ENCODE peak calls at places on chromosome 18, in eight cellular contexts. L, S, B, O, G, F, H and R are unnamed samples.

GRCh38 chr18:2846638-2847340 is at the start of gene EMILIN2:
- DNase-seq in F (peak; percentile 60), G (no peak), B (peak; percentile 43), L (peak; percentile 70), H (peak; percentile 78), O (no peak), S (no peak), R (no peak)

GRCh38 chr18:36321636-36322407 is 24.3 kb downstream of the FHOD3 start:
- DNase-seq in B (peak; percentile 48), S (no peak), H (peak; percentile 29), F (no peak), O (no peak), L (no peak), G (no peak), R (no peak)

GRCh38 chr18:77101410-77102245 is 31.0 kb downstream of the MBP start:
- DNase-seq in B (peak; percentile 96), S (no peak), O (peak; percentile 19), G (no peak), H (peak; percentile 88), L (no peak), F (peak; percentile 64), R (no peak)

GRCh38 chr18:46536215-46536874 is 120.7 kb downstream of the LOXHD1 start:
- DNase-seq in S (no peak), L (peak; percentile 10), H (no peak), G (no peak), B (no peak), F (no peak), O (no peak), R (no peak)

GRCh38 chr18:14179306-14179705 is 47.1 kb upstream of the ZNF519 start:
- DNase-seq in F (no peak), S (no peak), G (no peak), B (no peak), L (no peak), H (no peak), O (no peak), R (no peak)

GRCh38 chr18:12014976-12015696 is 33.8 kb downstream of the IMPA2 start:
- DNase-seq in L (no peak), B (no peak), H (no peak), F (no peak), O (peak; percentile 36), S (no peak), G (no peak), R (no peak)

GRCh38 chr18:53991202-53991601 is 233.3 kb downstream of the MBD2 start:
- DNase-seq in H (no peak), L (no peak), B (peak; percentile 88), F (no peak), O (no peak), G (no peak), S (no peak), R (no peak)

GRCh38 chr18:79772865-79773696 is 24.7 kb upstream of the KCNG2 start:
- DNase-seq in O (no peak), H (no peak), F (peak; percentile 4), L (no peak), G (no peak), S (no peak), B (no peak), R (no peak)

GRCh38 chr18:63817441-63818051 is 42.3 kb downstream of the SERPINB7 start:
- DNase-seq in S (no peak), B (peak; percentile 41), G (no peak), H (no peak), O (no peak), F (no peak), L (no peak), R (no peak)

GRCh38 chr18:74841248-74841647 is 243.6 kb downstream of the ZNF407 start:
- DNase-seq in H (no peak), L (no peak), B (no peak), G (no peak), S (peak; percentile 57), F (no peak), O (no peak), R (no peak)

GRCh38 chr18:47901624-47902362 is 28.7 kb downstream of the SMAD2 start:
- DNase-seq in G (no peak), L (no peak), B (no peak), S (no peak), F (no peak), H (no peak), O (no peak), R (no peak)

GRCh38 chr18:50928551-50928950 is 39.3 kb upstream of the ELAC1 start:
- DNase-seq in H (no peak), S (no peak), O (no peak), G (no peak), L (no peak), F (no peak), B (peak; percentile 4), R (no peak)

GRCh38 chr18:49548266-49548665 is 13.6 kb upstream of the LIPG start:
- DNase-seq in F (no peak), L (no peak), G (no peak), H (no peak), S (no peak), O (no peak), B (no peak), R (no peak)

GRCh38 chr18:22141211-22141610 is 28.2 kb upstream of the GATA6 start:
- DNase-seq in F (no peak), S (no peak), H (no peak), O (no peak), B (no peak), G (no peak), L (no peak), R (no peak)

GRCh38 chr18:23725827-23726661 is 36.8 kb downstream of the LAMA3 start:
- DNase-seq in S (peak; percentile 56), G (no peak), B (no peak), O (no peak), F (no peak), L (no peak), H (no peak), R (no peak)

GRCh38 chr18:49112031-49112430 is 161.3 kb upstream of the SMAD7 start:
- DNase-seq in O (no peak), G (no peak), L (no peak), B (no peak), S (no peak), F (no peak), H (no peak), R (no peak)

GRCh38 chr18:63119647-63120046 is 199.9 kb downstream of the BCL2 start:
- DNase-seq in H (no peak), L (no peak), B (no peak), F (no peak), S (peak; percentile 34), G (peak; percentile 75), O (no peak), R (no peak)

GRCh38 chr18:75307530-75307929 is 96.9 kb downstream of the TSHZ1 start:
- DNase-seq in S (no peak), B (no peak), G (no peak), L (no peak), H (no peak), O (no peak), F (no peak), R (no peak)

GRCh38 chr18:75192899-75193298 is 16.0 kb downstream of the PTGR3 start:
- DNase-seq in O (no peak), L (no peak), B (no peak), G (no peak), S (no peak), F (no peak), H (no peak), R (no peak)

GRCh38 chr18:26004827-26005226 is 85.6 kb downstream of the SS18 start:
- DNase-seq in O (no peak), G (no peak), L (no peak), F (no peak), H (no peak), S (no peak), B (no peak), R (no peak)

GRCh38 chr18:58723810-58724602 is 52.7 kb downstream of the MALT1 start:
- DNase-seq in F (no peak), H (no peak), S (no peak), L (no peak), G (no peak), B (no peak), O (no peak), R (no peak)

GRCh38 chr18:40868110-40868858 is 1086.8 kb upstream of the PIK3C3 start:
- DNase-seq in S (no peak), O (no peak), G (no peak), L (no peak), H (no peak), B (peak; percentile 97), F (no peak), R (no peak)

GRCh38 chr18:37586641-37587225 is 21.1 kb upstream of the CELF4 start:
- DNase-seq in H (no peak), F (no peak), S (no peak), L (no peak), B (no peak), G (no peak), O (no peak), R (no peak)

GRCh38 chr18:44636241-44636640 is 44.4 kb upstream of the SETBP1 start:
- DNase-seq in B (no peak), H (no peak), S (no peak), G (no peak), O (no peak), F (no peak), L (no peak), R (no peak)

GRCh38 chr18:12299862-12300261 is 8.2 kb upstream of the TUBB6 start:
- DNase-seq in S (no peak), G (no peak), L (no peak), O (no peak), B (no peak), F (no peak), H (no peak), R (no peak)

GRCh38 chr18:12823892-12824291 is 60.1 kb downstream of the PTPN2 start:
- DNase-seq in S (no peak), O (no peak), H (no peak), F (no peak), L (no peak), B (no peak), G (no peak), R (no peak)

GRCh38 chr18:55316615-55317184 is 271.3 kb downstream of the TCF4 start:
- DNase-seq in H (no peak), L (no peak), F (no peak), S (no peak), B (no peak), G (no peak), O (no peak), R (no peak)

GRCh38 chr18:44803019-44803650 is 122.4 kb downstream of the SETBP1 start:
- DNase-seq in S (no peak), L (no peak), H (no peak), G (no peak), B (peak; percentile 85), O (no peak), F (peak; percentile 86), R (no peak)

GRCh38 chr18:80233899-80234298 is 13.4 kb downstream of the PARD6G start:
- DNase-seq in B (no peak), O (no peak), H (no peak), G (no peak), F (no peak), L (no peak), S (no peak), R (no peak)

GRCh38 chr18:65994294-65994693 is 243.5 kb downstream of the CDH7 start:
- DNase-seq in H (no peak), O (no peak), S (no peak), F (no peak), L (no peak), B (no peak), G (no peak), R (no peak)

GRCh38 chr18:49447810-49448745 is 12.4 kb downstream of the DYM start:
- DNase-seq in L (peak; percentile 11), S (peak; percentile 36), G (no peak), F (peak; percentile 21), O (no peak), B (peak; percentile 41), H (no peak), R (no peak)

GRCh38 chr18:12287684-12288405 is 20.2 kb upstream of the TUBB6 start:
- DNase-seq in S (no peak), O (no peak), H (peak; percentile 83), F (peak; percentile 81), B (peak; percentile 98), G (no peak), L (peak; percentile 85), R (no peak)

GRCh38 chr18:55284614-55285013 is 303.4 kb downstream of the TCF4 start:
- DNase-seq in L (no peak), B (no peak), F (no peak), G (no peak), O (no peak), H (no peak), S (no peak), R (no peak)

GRCh38 chr18:68992719-68993482 is 195.0 kb downstream of the CCDC102B start:
- DNase-seq in O (no peak), F (no peak), G (no peak), S (no peak), B (no peak), H (no peak), L (no peak), R (no peak)